ENCODE peak calls at places on chromosomes 3 and 15, in ten cellular contexts. O is activated CD4-positive, alpha-beta memory T cell treated with anti-CD3 and anti-CD28 coated beads for 36 hours; K is adrenal gland; D is CD8-positive, alpha-beta T cell; B is stimulated activated CD8-positive, alpha-beta memory T cell treated with anti-CD3 and anti-CD28 coated beads, Interleukin-15, amount 100 ng/mL, for 24 hours; I is posterior vena cava; X is nephron progenitor cell; T is LoVo; F is sciatic nerve; U is GM03348. P is an unnamed sample.

GRCh38 chr15:83855956-83856355 is 202.0 kb downstream of the ADAMTSL3 start:
- DNase-seq in B (no peak), U (no peak), T (no peak), O (no peak), D (no peak), F (no peak), X (no peak), I (no peak), K (no peak), P (no peak)

GRCh38 chr3:43770426-43771103 is 79.8 kb downstream of the ABHD5 start:
- DNase-seq in O (peak; percentile 59), F (peak; percentile 60), K (peak; percentile 98), X (no peak), T (peak; percentile 73), I (peak; percentile 88), B (no peak), U (peak; percentile 52), D (peak; percentile 30), P (peak; percentile 57)

GRCh38 chr3:46083956-46084355 is 56.7 kb upstream of the XCR1 start:
- DNase-seq in D (no peak), B (no peak), I (no peak), K (no peak), T (no peak), X (no peak), U (no peak), F (no peak), O (no peak), P (no peak)

GRCh38 chr3:59425942-59426341 is 376.1 kb upstream of the CFAP20DC start:
- DNase-seq in D (peak; percentile 81), U (no peak), X (no peak), K (no peak), O (peak; percentile 79), I (no peak), F (no peak), B (no peak), T (no peak), P (no peak)

GRCh38 chr15:68586274-68586961 is 7.6 kb downstream of the CORO2B start:
- DNase-seq in T (peak; percentile 58), O (peak; percentile 57), K (no peak), U (peak; percentile 63), I (peak; percentile 59), D (no peak), F (peak; percentile 37), B (no peak), X (no peak), P (peak; percentile 92)

GRCh38 chr3:120429921-120430361 is 20.9 kb downstream of the FSTL1 start:
- DNase-seq in X (no peak), T (no peak), K (no peak), U (peak; percentile 65), F (no peak), D (no peak), O (no peak), I (no peak), B (no peak), P (peak; percentile 81)

GRCh38 chr3:127535106-127535785 is 55.3 kb downstream of the TPRA1 start:
- DNase-seq in U (no peak), K (peak; percentile 47), O (no peak), X (no peak), F (no peak), B (no peak), I (peak; percentile 70), T (no peak), D (no peak), P (no peak)

GRCh38 chr3:30319713-30320112 is 286.7 kb upstream of the TGFBR2 start:
- DNase-seq in K (peak; percentile 63), O (peak; percentile 44), D (peak; percentile 51), T (peak; percentile 73), F (no peak), B (no peak), X (no peak), I (no peak), U (peak; percentile 11), P (peak; percentile 78)

GRCh38 chr15:101651753-101652097 is 456 bp downstream of the TM2D3 start:
- DNase-seq in F (peak; percentile 69), B (no peak), I (no peak), K (peak; percentile 71), D (peak; percentile 23), U (no peak), X (no peak), O (no peak), T (peak; percentile 20), P (no peak)

GRCh38 chr3:76651784-76652183 is 388.1 kb upstream of the ROBO2 start:
- DNase-seq in T (no peak), I (no peak), D (no peak), O (no peak), K (no peak), B (no peak), F (no peak), X (no peak), U (no peak), P (no peak)

GRCh38 chr15:83651541-83651940 is 2.4 kb upstream of the ADAMTSL3 start:
- DNase-seq in B (no peak), U (no peak), X (no peak), F (no peak), K (no peak), T (no peak), O (no peak), D (no peak), I (no peak), P (no peak)

GRCh38 chr3:195458188-195458800 is 15.5 kb upstream of the ACAP2 start:
- DNase-seq in O (no peak), K (no peak), B (no peak), F (no peak), U (no peak), D (no peak), I (no peak), X (no peak), T (no peak), P (no peak)

GRCh38 chr3:126340081-126340511 is 17.1 kb downstream of the KLF15 start:
- DNase-seq in T (no peak), X (no peak), F (peak; percentile 58), K (peak; percentile 50), O (no peak), D (no peak), U (peak; percentile 68), B (no peak), I (peak; percentile 73), P (no peak)

GRCh38 chr3:160355826-160356225 is 43.2 kb downstream of the IFT80 start:
- DNase-seq in I (no peak), T (no peak), U (no peak), B (no peak), X (no peak), D (no peak), K (no peak), F (no peak), O (no peak), P (no peak)

GRCh38 chr3:144900366-144900765 is 928.7 kb downstream of the DIPK2A start:
- DNase-seq in B (no peak), U (no peak), X (no peak), T (no peak), I (no peak), D (no peak), F (no peak), O (no peak), K (no peak), P (no peak)

GRCh38 chr3:43053291-43053690 is 52.6 kb downstream of the POMGNT2 start:
- DNase-seq in F (no peak), K (no peak), O (no peak), U (no peak), X (no peak), T (no peak), B (no peak), D (no peak), I (no peak), P (no peak)

GRCh38 chr3:9452417-9452816 is 55.0 kb downstream of the SETD5 start:
- DNase-seq in B (no peak), F (no peak), I (no peak), O (no peak), U (no peak), D (no peak), X (no peak), T (no peak), K (no peak), P (peak; percentile 10)

GRCh38 chr3:63032876-63033275 is 157.7 kb upstream of the CADPS start:
- DNase-seq in X (no peak), O (no peak), K (no peak), U (no peak), B (no peak), I (no peak), F (no peak), T (no peak), D (no peak), P (no peak)

GRCh38 chr3:20583648-20584047 is 397.6 kb upstream of the SGO1 start:
- DNase-seq in T (no peak), X (no peak), O (no peak), B (no peak), U (no peak), D (no peak), I (no peak), K (no peak), F (no peak), P (no peak)

GRCh38 chr3:87207500-87207899 is 19.6 kb upstream of the CHMP2B start:
- DNase-seq in O (no peak), X (no peak), D (no peak), F (no peak), T (peak; percentile 77), I (no peak), K (no peak), U (peak; percentile 67), B (no peak), P (peak; percentile 65)

GRCh38 chr3:1007890-1008289 is 84.9 kb upstream of the CNTN6 start:
- DNase-seq in X (no peak), D (no peak), U (no peak), F (no peak), B (no peak), T (no peak), K (no peak), I (no peak), O (no peak), P (no peak)